ENCODE peak calls at places on chromosome 2, in five cellular contexts. One of them, this sample, is unnamed.

GRCh38 chr2:112829247-112829646 is 7.3 kb downstream of the IL1B start:
- DNase-seq in hepatocyte: no peak
- DNase-seq in fibroblast of lung: no peak
- DNase-seq in GM23248: no peak
- DNase-seq in DND-41: no peak
- DNase-seq in this sample: no peak

GRCh38 chr2:138577066-138577465 is 75.5 kb downstream of the SPOPL start:
- DNase-seq in hepatocyte: no peak
- DNase-seq in fibroblast of lung: no peak
- DNase-seq in GM23248: no peak
- DNase-seq in DND-41: no peak
- DNase-seq in this sample: no peak

GRCh38 chr2:7007846-7008741 is 90.9 kb downstream of the RNF144A start:
- DNase-seq in hepatocyte: no peak
- DNase-seq in fibroblast of lung: peak
- DNase-seq in GM23248: peak
- DNase-seq in DND-41: peak
- DNase-seq in this sample: peak

GRCh38 chr2:136783856-136784255 is 18.5 kb downstream of the THSD7B start:
- DNase-seq in hepatocyte: no peak
- DNase-seq in fibroblast of lung: no peak
- DNase-seq in GM23248: no peak
- DNase-seq in DND-41: no peak
- DNase-seq in this sample: no peak

GRCh38 chr2:185859506-185859905 is 120.9 kb downstream of the FSIP2 start:
- DNase-seq in hepatocyte: no peak
- DNase-seq in fibroblast of lung: peak
- DNase-seq in GM23248: no peak
- DNase-seq in DND-41: no peak
- DNase-seq in this sample: peak

GRCh38 chr2:232879618-232880494 is 9.8 kb downstream of the SNORC start:
- DNase-seq in hepatocyte: no peak
- DNase-seq in fibroblast of lung: no peak
- DNase-seq in GM23248: no peak
- DNase-seq in DND-41: no peak
- DNase-seq in this sample: no peak

GRCh38 chr2:128452536-128453530 is 134.2 kb upstream of the HS6ST1 start:
- DNase-seq in hepatocyte: no peak
- DNase-seq in fibroblast of lung: no peak
- DNase-seq in GM23248: no peak
- DNase-seq in DND-41: peak
- DNase-seq in this sample: no peak

GRCh38 chr2:68737717-68738116 is 3.1 kb downstream of the ARHGAP25 start:
- DNase-seq in hepatocyte: no peak
- DNase-seq in fibroblast of lung: no peak
- DNase-seq in GM23248: no peak
- DNase-seq in DND-41: peak
- DNase-seq in this sample: no peak

GRCh38 chr2:147345246-147345645 is 499.6 kb upstream of the ACVR2A start:
- DNase-seq in hepatocyte: peak
- DNase-seq in fibroblast of lung: peak
- DNase-seq in GM23248: peak
- DNase-seq in DND-41: no peak
- DNase-seq in this sample: peak

GRCh38 chr2:180158961-180159360 is 151.9 kb upstream of the CWC22 start:
- DNase-seq in hepatocyte: no peak
- DNase-seq in fibroblast of lung: no peak
- DNase-seq in GM23248: no peak
- DNase-seq in DND-41: no peak
- DNase-seq in this sample: no peak

GRCh38 chr2:240461471-240462072 is 26.1 kb downstream of the GPC1 start:
- DNase-seq in hepatocyte: no peak
- DNase-seq in fibroblast of lung: no peak
- DNase-seq in GM23248: no peak
- DNase-seq in DND-41: no peak
- DNase-seq in this sample: no peak

GRCh38 chr2:43130548-43130875 is 95.9 kb downstream of the ZFP36L2 start:
- DNase-seq in hepatocyte: no peak
- DNase-seq in fibroblast of lung: no peak
- DNase-seq in GM23248: no peak
- DNase-seq in DND-41: no peak
- DNase-seq in this sample: no peak

GRCh38 chr2:43133336-43133707 is 93.1 kb downstream of the ZFP36L2 start:
- DNase-seq in hepatocyte: no peak
- DNase-seq in fibroblast of lung: no peak
- DNase-seq in GM23248: no peak
- DNase-seq in DND-41: peak
- DNase-seq in this sample: no peak

GRCh38 chr2:43132523-43133301 is 93.7 kb downstream of the ZFP36L2 start:
- DNase-seq in hepatocyte: no peak
- DNase-seq in fibroblast of lung: no peak
- DNase-seq in GM23248: no peak
- DNase-seq in DND-41: peak
- DNase-seq in this sample: no peak

GRCh38 chr2:43131051-43131889 is 95.1 kb downstream of the ZFP36L2 start:
- DNase-seq in hepatocyte: peak
- DNase-seq in fibroblast of lung: peak
- DNase-seq in GM23248: peak
- DNase-seq in DND-41: peak
- DNase-seq in this sample: peak

DNA sequence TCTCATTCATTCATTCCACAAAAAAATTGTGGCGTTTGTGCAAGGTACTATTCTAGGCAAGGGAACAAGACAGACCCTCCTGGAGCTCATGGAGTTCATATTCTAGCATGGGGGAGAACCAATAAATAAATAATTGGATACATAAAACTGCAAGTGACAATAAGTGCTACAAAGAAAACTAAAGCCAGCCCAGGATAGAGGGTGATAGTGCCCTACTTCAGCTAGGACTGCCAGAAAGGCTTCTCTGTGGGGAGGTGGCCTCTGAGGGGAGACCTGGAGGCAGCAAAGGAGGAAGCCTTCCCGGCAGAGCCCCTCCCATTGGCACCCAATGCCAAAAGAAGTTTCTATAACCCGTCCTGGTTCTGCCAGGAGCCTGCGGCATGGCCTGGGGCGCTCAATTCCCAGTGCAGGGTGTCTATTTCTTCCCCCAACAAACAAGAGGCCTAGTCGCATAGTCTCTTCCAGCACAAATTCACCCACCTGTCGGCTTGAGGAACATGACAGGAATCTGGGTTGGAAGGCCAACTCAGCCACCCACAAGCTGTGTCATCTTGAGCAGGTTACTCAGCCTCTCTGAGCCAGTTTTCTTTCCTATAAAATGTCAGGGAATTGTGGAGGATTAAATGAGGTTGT is 94.4 kb downstream of the ZFP36L2 start:
- DNase-seq in hepatocyte: no peak
- DNase-seq in fibroblast of lung: no peak
- DNase-seq in GM23248: no peak
- DNase-seq in DND-41: peak
- DNase-seq in this sample: peak
- H3K4me2 ChIP-seq in hepatocyte: no peak
- H3K4me2 ChIP-seq in fibroblast of lung: no peak
- H3K4me2 ChIP-seq in GM23248: no peak
- H3K4me2 ChIP-seq in DND-41: peak
- H3K4me2 ChIP-seq in this sample: peak

GRCh38 chr2:98084869-98085238 is 2.1 kb upstream of the VWA3B start:
- DNase-seq in hepatocyte: no peak
- DNase-seq in fibroblast of lung: no peak
- DNase-seq in GM23248: no peak
- DNase-seq in DND-41: no peak
- DNase-seq in this sample: no peak

GRCh38 chr2:98085649-98086048 is 1.3 kb upstream of the VWA3B start:
- DNase-seq in hepatocyte: no peak
- DNase-seq in fibroblast of lung: no peak
- DNase-seq in GM23248: no peak
- DNase-seq in DND-41: no peak
- DNase-seq in this sample: peak

GRCh38 chr2:98087447-98088065 is 589 bp downstream of the VWA3B start:
- DNase-seq in hepatocyte: no peak
- DNase-seq in fibroblast of lung: no peak
- DNase-seq in GM23248: peak
- DNase-seq in DND-41: no peak
- DNase-seq in this sample: no peak

GRCh38 chr2:98088261-98088660 is 1.3 kb downstream of the VWA3B start:
- DNase-seq in hepatocyte: no peak
- DNase-seq in fibroblast of lung: no peak
- DNase-seq in GM23248: no peak
- DNase-seq in DND-41: no peak
- DNase-seq in this sample: no peak

GRCh38 chr2:98086491-98087446 is at the start of gene VWA3B:
- DNase-seq in hepatocyte: peak
- DNase-seq in fibroblast of lung: peak
- DNase-seq in GM23248: peak
- DNase-seq in DND-41: no peak
- DNase-seq in this sample: peak
- TF ChIP-seq EZH2 in hepatocyte: peak
- TF ChIP-seq EZH2 in fibroblast of lung: peak
- TF ChIP-seq EZH2 in GM23248: no peak
- TF ChIP-seq EZH2 in DND-41: no peak
- TF ChIP-seq EZH2 in this sample: no peak

GRCh38 chr2:207448006-207448405 is 81.8 kb upstream of the CREB1 start:
- DNase-seq in hepatocyte: no peak
- DNase-seq in fibroblast of lung: peak
- DNase-seq in GM23248: peak
- DNase-seq in DND-41: no peak
- DNase-seq in this sample: peak

GRCh38 chr2:207444756-207445155 is 85.0 kb upstream of the CREB1 start:
- DNase-seq in hepatocyte: no peak
- DNase-seq in fibroblast of lung: no peak
- DNase-seq in GM23248: no peak
- DNase-seq in DND-41: no peak
- DNase-seq in this sample: no peak

GRCh38 chr2:207450186-207450585 is 79.6 kb upstream of the CREB1 start:
- DNase-seq in hepatocyte: no peak
- DNase-seq in fibroblast of lung: no peak
- DNase-seq in GM23248: no peak
- DNase-seq in DND-41: no peak
- DNase-seq in this sample: no peak

GRCh38 chr2:207446653-207447052 is 83.1 kb upstream of the CREB1 start:
- DNase-seq in hepatocyte: no peak
- DNase-seq in fibroblast of lung: no peak
- DNase-seq in GM23248: no peak
- DNase-seq in DND-41: no peak
- DNase-seq in this sample: no peak

GRCh38 chr2:207449673-207450072 is 80.1 kb upstream of the CREB1 start:
- DNase-seq in hepatocyte: no peak
- DNase-seq in fibroblast of lung: no peak
- DNase-seq in GM23248: no peak
- DNase-seq in DND-41: no peak
- DNase-seq in this sample: no peak
- H3K4me2 ChIP-seq in hepatocyte: no peak
- H3K4me2 ChIP-seq in fibroblast of lung: no peak
- H3K4me2 ChIP-seq in GM23248: no peak
- H3K4me2 ChIP-seq in DND-41: no peak
- H3K4me2 ChIP-seq in this sample: no peak

GRCh38 chr2:118849226-118850170 is 2.0 kb upstream of the EN1 start:
- DNase-seq in hepatocyte: no peak
- DNase-seq in fibroblast of lung: no peak
- DNase-seq in GM23248: no peak
- DNase-seq in DND-41: no peak
- DNase-seq in this sample: no peak

GRCh38 chr2:118850901-118851268 is 3.4 kb upstream of the EN1 start:
- DNase-seq in hepatocyte: no peak
- DNase-seq in fibroblast of lung: no peak
- DNase-seq in GM23248: no peak
- DNase-seq in DND-41: no peak
- DNase-seq in this sample: no peak

GRCh38 chr2:118851650-118852049 is 4.2 kb upstream of the EN1 start:
- DNase-seq in hepatocyte: no peak
- DNase-seq in fibroblast of lung: no peak
- DNase-seq in GM23248: no peak
- DNase-seq in DND-41: no peak
- DNase-seq in this sample: no peak

GRCh38 chr2:118848381-118849225 is 1.2 kb upstream of the EN1 start:
- DNase-seq in hepatocyte: no peak
- DNase-seq in fibroblast of lung: no peak
- DNase-seq in GM23248: no peak
- DNase-seq in DND-41: no peak
- DNase-seq in this sample: no peak

GRCh38 chr2:118850171-118850900 is 2.9 kb upstream of the EN1 start:
- DNase-seq in hepatocyte: no peak
- DNase-seq in fibroblast of lung: no peak
- DNase-seq in GM23248: no peak
- DNase-seq in DND-41: no peak
- DNase-seq in this sample: no peak
- TF ChIP-seq EZH2 in hepatocyte: peak
- TF ChIP-seq EZH2 in fibroblast of lung: peak
- TF ChIP-seq EZH2 in GM23248: no peak
- TF ChIP-seq EZH2 in DND-41: no peak
- TF ChIP-seq EZH2 in this sample: no peak

GRCh38 chr2:46269545-46270273 is 27.5 kb upstream of the EPAS1 start:
- DNase-seq in hepatocyte: no peak
- DNase-seq in fibroblast of lung: peak
- DNase-seq in GM23248: peak
- DNase-seq in DND-41: no peak
- DNase-seq in this sample: no peak
- H3K4me2 ChIP-seq in hepatocyte: no peak
- H3K4me2 ChIP-seq in fibroblast of lung: no peak
- H3K4me2 ChIP-seq in GM23248: no peak
- H3K4me2 ChIP-seq in DND-41: no peak
- H3K4me2 ChIP-seq in this sample: no peak

DNA sequence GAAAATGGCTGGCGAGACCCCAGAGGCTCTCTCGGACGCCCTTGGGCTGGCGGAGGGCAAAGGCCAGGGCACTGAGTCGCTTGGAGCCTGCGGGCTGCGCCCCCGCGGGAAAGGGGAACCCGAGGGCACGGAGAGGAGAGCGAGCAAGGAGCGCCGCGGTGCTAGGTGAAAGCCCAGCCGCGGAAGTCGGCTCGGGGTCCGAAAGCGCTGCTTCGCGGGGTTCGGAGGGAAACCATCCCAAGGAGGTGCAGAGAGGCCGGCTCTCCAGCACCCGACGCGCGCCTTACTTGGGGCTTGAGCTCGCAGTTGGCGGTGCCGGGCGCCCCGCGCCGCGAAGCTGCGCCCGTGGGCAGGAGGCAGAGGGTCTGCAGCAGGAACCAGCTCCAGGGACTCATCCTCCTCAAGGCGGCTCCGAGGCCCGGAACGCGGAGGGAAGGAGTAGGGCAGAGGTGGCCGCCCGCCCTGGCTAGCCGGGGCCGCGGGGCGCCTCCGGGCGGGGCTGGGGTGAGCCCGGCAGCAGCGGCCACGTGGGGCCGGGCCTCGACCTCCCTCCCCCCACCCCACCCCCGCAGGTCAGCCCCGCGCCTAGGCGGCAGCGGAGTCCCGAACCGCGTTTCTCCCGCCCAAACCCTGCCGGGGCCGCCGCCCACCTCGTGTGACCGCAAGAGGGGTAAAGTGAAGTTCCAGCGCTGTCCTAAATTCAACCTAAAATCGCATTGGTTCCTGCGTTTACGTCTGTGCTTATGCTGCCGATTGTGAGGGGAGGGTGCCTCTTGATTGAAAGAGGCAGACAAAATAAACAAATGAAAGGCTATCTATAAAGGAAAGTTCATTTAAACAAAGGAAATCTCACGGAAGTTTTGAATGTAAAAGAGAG is at the start of gene TRABD2A:
- DNase-seq in hepatocyte: peak
- DNase-seq in fibroblast of lung: no peak
- DNase-seq in GM23248: peak
- DNase-seq in DND-41: no peak
- DNase-seq in this sample: no peak
- TF ChIP-seq EZH2 in hepatocyte: peak
- TF ChIP-seq EZH2 in fibroblast of lung: peak
- TF ChIP-seq EZH2 in GM23248: no peak
- TF ChIP-seq EZH2 in DND-41: peak
- TF ChIP-seq EZH2 in this sample: no peak

This sample was measured in PC-3.